ENCODE peak calls at places on chromosome 7, in eight cellular contexts. One of them, this sample, is unnamed. For H3K79me2 and H3K4me1, the result is how much of the 10 kb centered on the place peaks cover.

GRCh38 chr7:22842383-22842903 is 19.8 kb upstream of the TOMM7 start:
- DNase-seq in mammary epithelial cell: no peak
- DNase-seq in H9: no peak
- DNase-seq in PC-3: no peak
- DNase-seq in GM23248: no peak
- DNase-seq in fibroblast of lung: no peak
- DNase-seq in OCI-LY7: no peak
- DNase-seq in GM23338: peak
- DNase-seq in this sample: no peak

GRCh38 chr7:92830532-92831110 is 5.8 kb downstream of the CDK6 start:
- DNase-seq in mammary epithelial cell: no peak
- DNase-seq in H9: no peak
- DNase-seq in PC-3: no peak
- DNase-seq in GM23248: peak
- DNase-seq in fibroblast of lung: peak
- DNase-seq in OCI-LY7: no peak
- DNase-seq in GM23338: no peak
- DNase-seq in this sample: no peak

GRCh38 chr7:128322040-128322643 is 21.6 kb downstream of the RBM28 start:
- DNase-seq in mammary epithelial cell: peak
- DNase-seq in H9: no peak
- DNase-seq in PC-3: peak
- DNase-seq in GM23248: peak
- DNase-seq in fibroblast of lung: peak
- DNase-seq in OCI-LY7: peak
- DNase-seq in GM23338: peak
- DNase-seq in this sample: peak

GRCh38 chr7:150341263-150342118 is at the start of gene RARRES2:
- DNase-seq in mammary epithelial cell: no peak
- DNase-seq in H9: peak
- DNase-seq in PC-3: no peak
- DNase-seq in GM23248: no peak
- DNase-seq in fibroblast of lung: peak
- DNase-seq in OCI-LY7: no peak
- DNase-seq in GM23338: peak
- DNase-seq in this sample: peak

GRCh38 chr7:41987-42386 is 150.4 kb upstream of the FAM20C start:
- DNase-seq in mammary epithelial cell: no peak
- DNase-seq in H9: no peak
- DNase-seq in PC-3: no peak
- DNase-seq in GM23248: peak
- DNase-seq in fibroblast of lung: peak
- DNase-seq in OCI-LY7: no peak
- DNase-seq in GM23338: no peak
- DNase-seq in this sample: peak

GRCh38 chr7:137421389-137421788 is 77.9 kb upstream of the PTN start:
- DNase-seq in mammary epithelial cell: no peak
- DNase-seq in H9: no peak
- DNase-seq in PC-3: no peak
- DNase-seq in GM23248: no peak
- DNase-seq in fibroblast of lung: peak
- DNase-seq in OCI-LY7: no peak
- DNase-seq in GM23338: no peak
- DNase-seq in this sample: no peak

GRCh38 chr7:66352071-66352470 is 146.9 kb downstream of the TPST1 start:
- DNase-seq in mammary epithelial cell: peak
- DNase-seq in H9: peak
- DNase-seq in PC-3: no peak
- DNase-seq in GM23248: peak
- DNase-seq in fibroblast of lung: no peak
- DNase-seq in OCI-LY7: no peak
- DNase-seq in GM23338: peak
- DNase-seq in this sample: no peak

GRCh38 chr7:149028346-149029109 is at the start of gene PDIA4:
- DNase-seq in mammary epithelial cell: peak
- DNase-seq in H9: peak
- DNase-seq in PC-3: peak
- DNase-seq in GM23248: peak
- DNase-seq in fibroblast of lung: peak
- DNase-seq in OCI-LY7: peak
- DNase-seq in GM23338: peak
- DNase-seq in this sample: peak

GRCh38 chr7:22356010-22356854 is 722 bp downstream of the RAPGEF5 start:
- DNase-seq in mammary epithelial cell: peak
- DNase-seq in H9: peak
- DNase-seq in PC-3: peak
- DNase-seq in GM23248: peak
- DNase-seq in fibroblast of lung: no peak
- DNase-seq in OCI-LY7: peak
- DNase-seq in GM23338: peak
- DNase-seq in this sample: peak

GRCh38 chr7:98879989-98880337 is 1.6 kb downstream of the TRRAP start:
- DNase-seq in mammary epithelial cell: no peak
- DNase-seq in H9: no peak
- DNase-seq in PC-3: no peak
- DNase-seq in GM23248: no peak
- DNase-seq in fibroblast of lung: no peak
- DNase-seq in OCI-LY7: no peak
- DNase-seq in GM23338: no peak
- DNase-seq in this sample: no peak

GRCh38 chr7:126529833-126530232 is 722.9 kb downstream of the GRM8 start:
- DNase-seq in mammary epithelial cell: peak
- DNase-seq in H9: no peak
- DNase-seq in PC-3: peak
- DNase-seq in GM23248: no peak
- DNase-seq in fibroblast of lung: peak
- DNase-seq in OCI-LY7: no peak
- DNase-seq in GM23338: no peak
- DNase-seq in this sample: no peak

GRCh38 chr7:109259151-109259550 is 689.5 kb downstream of the DNAJB9 start:
- DNase-seq in mammary epithelial cell: no peak
- DNase-seq in H9: no peak
- DNase-seq in PC-3: no peak
- DNase-seq in GM23248: no peak
- DNase-seq in fibroblast of lung: peak
- DNase-seq in OCI-LY7: no peak
- DNase-seq in GM23338: peak
- DNase-seq in this sample: no peak

GRCh38 chr7:5619419-5620130 is 161.9 kb downstream of the RNF216 start:
- DNase-seq in mammary epithelial cell: no peak
- DNase-seq in H9: no peak
- DNase-seq in PC-3: no peak
- DNase-seq in GM23248: no peak
- DNase-seq in fibroblast of lung: no peak
- DNase-seq in OCI-LY7: no peak
- DNase-seq in GM23338: no peak
- DNase-seq in this sample: peak

GRCh38 chr7:141231018-141231792 is 157.3 kb downstream of the TMEM178B start:
- DNase-seq in mammary epithelial cell: no peak
- DNase-seq in H9: peak
- DNase-seq in PC-3: peak
- DNase-seq in GM23248: peak
- DNase-seq in fibroblast of lung: peak
- DNase-seq in OCI-LY7: no peak
- DNase-seq in GM23338: peak
- DNase-seq in this sample: no peak

GRCh38 chr7:33806284-33807157 is 98.8 kb upstream of the BMPER start:
- DNase-seq in mammary epithelial cell: no peak
- DNase-seq in H9: no peak
- DNase-seq in PC-3: no peak
- DNase-seq in GM23248: no peak
- DNase-seq in fibroblast of lung: peak
- DNase-seq in OCI-LY7: no peak
- DNase-seq in GM23338: no peak
- DNase-seq in this sample: no peak

GRCh38 chr7:4266270-4267040 is 415.6 kb upstream of the FOXK1 start:
- DNase-seq in mammary epithelial cell: no peak
- DNase-seq in H9: no peak
- DNase-seq in PC-3: no peak
- DNase-seq in GM23248: no peak
- DNase-seq in fibroblast of lung: no peak
- DNase-seq in OCI-LY7: no peak
- DNase-seq in GM23338: no peak
- DNase-seq in this sample: no peak

DNA sequence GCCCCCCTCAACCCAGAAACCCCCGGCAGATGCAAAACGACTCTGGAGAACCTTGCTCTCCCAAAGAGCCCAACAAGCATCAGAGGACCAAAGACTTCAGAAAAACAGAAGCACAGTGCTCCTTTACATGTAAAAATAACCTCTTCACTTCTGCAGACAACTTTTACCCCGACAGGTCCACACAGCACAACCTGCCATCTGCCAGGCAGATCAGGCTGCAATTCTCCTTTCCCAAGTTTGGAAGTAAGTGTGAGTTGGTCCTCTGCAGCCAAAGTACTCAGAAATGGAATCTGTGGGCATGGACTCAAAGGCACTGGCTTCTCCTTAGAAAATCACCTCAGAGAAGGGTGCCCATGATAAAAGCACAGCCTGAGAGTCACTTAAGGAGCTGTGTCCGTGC is 26.0 kb downstream of the DOCK4 start:
- DNase-seq in mammary epithelial cell: no peak
- DNase-seq in H9: no peak
- DNase-seq in PC-3: no peak
- DNase-seq in GM23248: no peak
- DNase-seq in fibroblast of lung: no peak
- DNase-seq in OCI-LY7: no peak
- DNase-seq in GM23338: no peak
- DNase-seq in this sample: no peak
- H2AFZ ChIP-seq in mammary epithelial cell: no peak
- H2AFZ ChIP-seq in H9: no peak
- H2AFZ ChIP-seq in PC-3: no peak
- H2AFZ ChIP-seq in GM23248: no peak
- H2AFZ ChIP-seq in fibroblast of lung: no peak
- H2AFZ ChIP-seq in OCI-LY7: no peak
- H2AFZ ChIP-seq in GM23338: no peak
- H2AFZ ChIP-seq in this sample: no peak

GRCh38 chr7:135368416-135369186 is 135.0 kb downstream of the STRA8 start:
- DNase-seq in mammary epithelial cell: peak
- DNase-seq in H9: no peak
- DNase-seq in PC-3: no peak
- DNase-seq in GM23248: peak
- DNase-seq in fibroblast of lung: no peak
- DNase-seq in OCI-LY7: no peak
- DNase-seq in GM23338: no peak
- DNase-seq in this sample: no peak
- H3K79me2 ChIP-seq in mammary epithelial cell: under half
- H3K79me2 ChIP-seq in H9: under half
- H3K79me2 ChIP-seq in PC-3: under half
- H3K79me2 ChIP-seq in GM23248: under half
- H3K79me2 ChIP-seq in fibroblast of lung: under half
- H3K79me2 ChIP-seq in OCI-LY7: under half
- H3K79me2 ChIP-seq in GM23338: under half
- H3K79me2 ChIP-seq in this sample: under half

GRCh38 chr7:143382791-143383641 is 1.9 kb downstream of the ZYX start:
- DNase-seq in mammary epithelial cell: no peak
- DNase-seq in H9: peak
- DNase-seq in PC-3: no peak
- DNase-seq in GM23248: no peak
- DNase-seq in fibroblast of lung: no peak
- DNase-seq in OCI-LY7: no peak
- DNase-seq in GM23338: no peak
- DNase-seq in this sample: peak
- H3K4me1 ChIP-seq in mammary epithelial cell: half or more
- H3K4me1 ChIP-seq in H9: under half
- H3K4me1 ChIP-seq in PC-3: under half
- H3K4me1 ChIP-seq in GM23248: under half
- H3K4me1 ChIP-seq in fibroblast of lung: under half
- H3K4me1 ChIP-seq in OCI-LY7: under half
- H3K4me1 ChIP-seq in GM23338: under half
- H3K4me1 ChIP-seq in this sample: half or more

GRCh38 chr7:116689787-116690186 is 17.8 kb downstream of the MET start:
- DNase-seq in mammary epithelial cell: peak
- DNase-seq in H9: no peak
- DNase-seq in PC-3: peak
- DNase-seq in GM23248: peak
- DNase-seq in fibroblast of lung: peak
- DNase-seq in OCI-LY7: peak
- DNase-seq in GM23338: no peak
- DNase-seq in this sample: no peak
- H2AFZ ChIP-seq in mammary epithelial cell: no peak
- H2AFZ ChIP-seq in H9: no peak
- H2AFZ ChIP-seq in PC-3: no peak
- H2AFZ ChIP-seq in GM23248: no peak
- H2AFZ ChIP-seq in fibroblast of lung: no peak
- H2AFZ ChIP-seq in OCI-LY7: no peak
- H2AFZ ChIP-seq in GM23338: no peak
- H2AFZ ChIP-seq in this sample: peak